ENCODE peak calls at places on chromosome 18, in nine cellular contexts. One of them, this sample, is unnamed.

GRCh38 chr18:64017870-64018269 is 48.0 kb downstream of the SERPINB8 start:
- DNase-seq in IMR-90: peak; percentile 13
- DNase-seq in GM12892: no peak
- DNase-seq in breast epithelium: no peak
- DNase-seq in NB4: peak; percentile 44
- DNase-seq in lower leg skin: no peak
- DNase-seq in transverse colon: no peak
- DNase-seq in endothelial cell of umbilical vein: peak; percentile 39
- DNase-seq in adrenal gland: no peak
- DNase-seq in this sample: peak; percentile 49

GRCh38 chr18:51614033-51614432 is 416.6 kb upstream of the MEX3C start:
- DNase-seq in IMR-90: no peak
- DNase-seq in GM12892: no peak
- DNase-seq in breast epithelium: peak; percentile 24
- DNase-seq in NB4: no peak
- DNase-seq in lower leg skin: no peak
- DNase-seq in transverse colon: no peak
- DNase-seq in endothelial cell of umbilical vein: no peak
- DNase-seq in adrenal gland: peak; percentile 87
- DNase-seq in this sample: no peak

GRCh38 chr18:51337406-51337805 is 139.9 kb upstream of the MEX3C start:
- DNase-seq in IMR-90: no peak
- DNase-seq in GM12892: no peak
- DNase-seq in breast epithelium: no peak
- DNase-seq in NB4: no peak
- DNase-seq in lower leg skin: no peak
- DNase-seq in transverse colon: no peak
- DNase-seq in endothelial cell of umbilical vein: no peak
- DNase-seq in adrenal gland: no peak
- DNase-seq in this sample: no peak

GRCh38 chr18:58128286-58129018 is 84.4 kb downstream of the NEDD4L start:
- DNase-seq in IMR-90: peak; percentile 57
- DNase-seq in GM12892: no peak
- DNase-seq in breast epithelium: no peak
- DNase-seq in NB4: no peak
- DNase-seq in lower leg skin: no peak
- DNase-seq in transverse colon: peak; percentile 42
- DNase-seq in endothelial cell of umbilical vein: no peak
- DNase-seq in adrenal gland: no peak
- DNase-seq in this sample: no peak

GRCh38 chr18:24818451-24818850 is 358.0 kb downstream of the HRH4 start:
- DNase-seq in IMR-90: no peak
- DNase-seq in GM12892: no peak
- DNase-seq in breast epithelium: no peak
- DNase-seq in NB4: no peak
- DNase-seq in lower leg skin: no peak
- DNase-seq in transverse colon: no peak
- DNase-seq in endothelial cell of umbilical vein: no peak
- DNase-seq in adrenal gland: no peak
- DNase-seq in this sample: no peak

GRCh38 chr18:4068552-4069158 is 386.5 kb downstream of the DLGAP1 start:
- DNase-seq in IMR-90: peak; percentile 56
- DNase-seq in GM12892: no peak
- DNase-seq in breast epithelium: no peak
- DNase-seq in NB4: peak; percentile 46
- DNase-seq in lower leg skin: peak; percentile 19
- DNase-seq in transverse colon: peak; percentile 13
- DNase-seq in endothelial cell of umbilical vein: peak; percentile 58
- DNase-seq in adrenal gland: peak; percentile 69
- DNase-seq in this sample: peak; percentile 41

GRCh38 chr18:1371724-1372123 is 467.1 kb downstream of the ADCYAP1 start:
- DNase-seq in IMR-90: no peak
- DNase-seq in GM12892: no peak
- DNase-seq in breast epithelium: no peak
- DNase-seq in NB4: no peak
- DNase-seq in lower leg skin: no peak
- DNase-seq in transverse colon: no peak
- DNase-seq in endothelial cell of umbilical vein: no peak
- DNase-seq in adrenal gland: no peak
- DNase-seq in this sample: no peak

GRCh38 chr18:73975266-73975665 is 172.4 kb downstream of the FBXO15 start:
- DNase-seq in IMR-90: peak; percentile 31
- DNase-seq in GM12892: no peak
- DNase-seq in breast epithelium: no peak
- DNase-seq in NB4: peak; percentile 35
- DNase-seq in lower leg skin: no peak
- DNase-seq in transverse colon: no peak
- DNase-seq in endothelial cell of umbilical vein: no peak
- DNase-seq in adrenal gland: no peak
- DNase-seq in this sample: no peak

GRCh38 chr18:24011095-24011917 is 3.2 kb upstream of the TTC39C start:
- DNase-seq in IMR-90: no peak
- DNase-seq in GM12892: no peak
- DNase-seq in breast epithelium: no peak
- DNase-seq in NB4: no peak
- DNase-seq in lower leg skin: no peak
- DNase-seq in transverse colon: no peak
- DNase-seq in endothelial cell of umbilical vein: no peak
- DNase-seq in adrenal gland: no peak
- DNase-seq in this sample: no peak

GRCh38 chr18:26227051-26227672 is 917 bp downstream of the TAF4B start:
- DNase-seq in IMR-90: no peak
- DNase-seq in GM12892: no peak
- DNase-seq in breast epithelium: no peak
- DNase-seq in NB4: no peak
- DNase-seq in lower leg skin: no peak
- DNase-seq in transverse colon: no peak
- DNase-seq in endothelial cell of umbilical vein: peak; percentile 4
- DNase-seq in adrenal gland: peak; percentile 52
- DNase-seq in this sample: no peak

GRCh38 chr18:54742654-54743053 is 85.6 kb upstream of the RAB27B start:
- DNase-seq in IMR-90: peak; percentile 99
- DNase-seq in GM12892: no peak
- DNase-seq in breast epithelium: peak; percentile 38
- DNase-seq in NB4: no peak
- DNase-seq in lower leg skin: peak; percentile 45
- DNase-seq in transverse colon: peak; percentile 21
- DNase-seq in endothelial cell of umbilical vein: peak; percentile 37
- DNase-seq in adrenal gland: peak; percentile 73
- DNase-seq in this sample: no peak

GRCh38 chr18:28109781-28110460 is 67.0 kb downstream of the CDH2 start:
- DNase-seq in IMR-90: no peak
- DNase-seq in GM12892: no peak
- DNase-seq in breast epithelium: no peak
- DNase-seq in NB4: no peak
- DNase-seq in lower leg skin: no peak
- DNase-seq in transverse colon: no peak
- DNase-seq in endothelial cell of umbilical vein: no peak
- DNase-seq in adrenal gland: no peak
- DNase-seq in this sample: no peak

GRCh38 chr18:55838322-55838721 is 250.3 kb upstream of the TCF4 start:
- DNase-seq in IMR-90: no peak
- DNase-seq in GM12892: no peak
- DNase-seq in breast epithelium: no peak
- DNase-seq in NB4: no peak
- DNase-seq in lower leg skin: no peak
- DNase-seq in transverse colon: no peak
- DNase-seq in endothelial cell of umbilical vein: no peak
- DNase-seq in adrenal gland: no peak
- DNase-seq in this sample: no peak

GRCh38 chr18:38751897-38752296 is 1186.3 kb upstream of the CELF4 start:
- DNase-seq in IMR-90: no peak
- DNase-seq in GM12892: no peak
- DNase-seq in breast epithelium: no peak
- DNase-seq in NB4: no peak
- DNase-seq in lower leg skin: peak; percentile 36
- DNase-seq in transverse colon: no peak
- DNase-seq in endothelial cell of umbilical vein: no peak
- DNase-seq in adrenal gland: peak; percentile 60
- DNase-seq in this sample: no peak

GRCh38 chr18:582465-582864 is 2.3 kb downstream of the CETN1 start:
- DNase-seq in IMR-90: no peak
- DNase-seq in GM12892: no peak
- DNase-seq in breast epithelium: peak; percentile 36
- DNase-seq in NB4: no peak
- DNase-seq in lower leg skin: no peak
- DNase-seq in transverse colon: no peak
- DNase-seq in endothelial cell of umbilical vein: no peak
- DNase-seq in adrenal gland: no peak
- DNase-seq in this sample: no peak

GRCh38 chr18:2913398-2914005 is 66.7 kb downstream of the EMILIN2 start:
- DNase-seq in IMR-90: no peak
- DNase-seq in GM12892: no peak
- DNase-seq in breast epithelium: no peak
- DNase-seq in NB4: no peak
- DNase-seq in lower leg skin: no peak
- DNase-seq in transverse colon: no peak
- DNase-seq in endothelial cell of umbilical vein: no peak
- DNase-seq in adrenal gland: peak; percentile 47
- DNase-seq in this sample: no peak

DNA sequence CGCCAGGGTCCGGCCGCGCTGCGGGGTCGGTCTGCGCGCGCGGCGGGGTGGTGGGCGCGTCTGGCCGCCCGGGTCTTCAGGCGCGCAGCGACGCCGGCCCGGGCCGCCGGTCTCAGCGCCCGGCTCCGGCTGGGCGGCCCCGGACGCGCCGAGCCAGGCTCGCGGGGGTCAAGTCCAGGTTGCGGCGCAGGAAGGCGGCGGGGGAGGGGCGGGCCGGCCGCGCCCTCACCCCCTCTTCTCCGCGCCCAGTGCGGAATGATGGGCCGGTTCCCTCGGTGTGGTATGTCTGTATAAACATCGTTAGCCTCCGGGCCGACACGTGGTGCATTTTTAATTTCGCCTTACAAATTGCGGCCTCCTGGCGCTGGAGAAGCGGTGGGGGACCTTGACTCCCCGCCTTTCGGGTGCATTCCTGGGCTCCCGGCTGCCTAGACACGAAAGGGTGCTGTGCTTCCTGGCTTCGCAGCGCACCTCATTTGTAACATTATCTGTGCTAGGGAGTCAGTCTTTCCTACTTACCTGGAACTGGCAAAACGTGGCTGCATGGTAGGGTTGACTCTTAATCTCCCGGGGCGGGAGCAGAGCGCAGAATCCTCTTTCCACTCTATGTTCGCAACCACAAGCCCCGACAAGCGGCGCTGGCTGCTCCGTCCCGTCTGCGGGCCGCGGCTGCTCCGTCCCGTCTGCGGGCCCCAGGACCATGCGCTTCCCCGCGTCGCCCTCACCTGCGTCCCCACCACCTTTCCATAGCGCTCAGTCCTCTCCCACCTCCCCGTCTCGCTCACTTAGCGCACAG is 69.0 kb downstream of the CTAGE1 start:
- DNase-seq in IMR-90: peak; percentile 42
- DNase-seq in GM12892: no peak
- DNase-seq in breast epithelium: peak; percentile 71
- DNase-seq in NB4: no peak
- DNase-seq in lower leg skin: no peak
- DNase-seq in transverse colon: peak; percentile 75
- DNase-seq in endothelial cell of umbilical vein: peak; percentile 56
- DNase-seq in adrenal gland: peak; percentile 90
- DNase-seq in this sample: no peak
- TF ChIP-seq POLR2A in IMR-90: no peak
- TF ChIP-seq POLR2A in GM12892: no peak
- TF ChIP-seq POLR2A in breast epithelium: no peak
- TF ChIP-seq POLR2A in NB4: no peak
- TF ChIP-seq POLR2A in lower leg skin: no peak
- TF ChIP-seq POLR2A in transverse colon: no peak
- TF ChIP-seq POLR2A in endothelial cell of umbilical vein: no peak
- TF ChIP-seq POLR2A in adrenal gland: peak; percentile 70
- TF ChIP-seq POLR2A in this sample: no peak

GRCh38 chr18:21306368-21306767 is 64.3 kb downstream of the GREB1L start:
- DNase-seq in IMR-90: no peak
- DNase-seq in GM12892: no peak
- DNase-seq in breast epithelium: no peak
- DNase-seq in NB4: no peak
- DNase-seq in lower leg skin: no peak
- DNase-seq in transverse colon: no peak
- DNase-seq in endothelial cell of umbilical vein: no peak
- DNase-seq in adrenal gland: no peak
- DNase-seq in this sample: no peak
- TF ChIP-seq POLR2A in IMR-90: no peak
- TF ChIP-seq POLR2A in GM12892: no peak
- TF ChIP-seq POLR2A in breast epithelium: no peak
- TF ChIP-seq POLR2A in NB4: no peak
- TF ChIP-seq POLR2A in lower leg skin: no peak
- TF ChIP-seq POLR2A in transverse colon: no peak
- TF ChIP-seq POLR2A in endothelial cell of umbilical vein: no peak
- TF ChIP-seq POLR2A in adrenal gland: no peak
- TF ChIP-seq POLR2A in this sample: no peak

GRCh38 chr18:13217466-13217961 is 1.0 kb upstream of the LDLRAD4 start:
- DNase-seq in IMR-90: peak; percentile 3
- DNase-seq in GM12892: no peak
- DNase-seq in breast epithelium: no peak
- DNase-seq in NB4: peak; percentile 43
- DNase-seq in lower leg skin: peak; percentile 32
- DNase-seq in transverse colon: peak; percentile 70
- DNase-seq in endothelial cell of umbilical vein: peak; percentile 47
- DNase-seq in adrenal gland: peak; percentile 83
- DNase-seq in this sample: peak; percentile 58
- TF ChIP-seq POLR2A in IMR-90: no peak
- TF ChIP-seq POLR2A in GM12892: no peak
- TF ChIP-seq POLR2A in breast epithelium: no peak
- TF ChIP-seq POLR2A in NB4: no peak
- TF ChIP-seq POLR2A in lower leg skin: no peak
- TF ChIP-seq POLR2A in transverse colon: no peak
- TF ChIP-seq POLR2A in endothelial cell of umbilical vein: no peak
- TF ChIP-seq POLR2A in adrenal gland: peak; percentile 59
- TF ChIP-seq POLR2A in this sample: no peak

GRCh38 chr18:44803019-44803650 is 122.4 kb downstream of the SETBP1 start:
- DNase-seq in IMR-90: peak; percentile 53
- DNase-seq in GM12892: no peak
- DNase-seq in breast epithelium: no peak
- DNase-seq in NB4: no peak
- DNase-seq in lower leg skin: peak; percentile 47
- DNase-seq in transverse colon: peak; percentile 86
- DNase-seq in endothelial cell of umbilical vein: no peak
- DNase-seq in adrenal gland: no peak
- DNase-seq in this sample: no peak
- TF ChIP-seq POLR2A in IMR-90: no peak
- TF ChIP-seq POLR2A in GM12892: no peak
- TF ChIP-seq POLR2A in breast epithelium: no peak
- TF ChIP-seq POLR2A in NB4: no peak
- TF ChIP-seq POLR2A in lower leg skin: no peak
- TF ChIP-seq POLR2A in transverse colon: peak; percentile 74
- TF ChIP-seq POLR2A in endothelial cell of umbilical vein: no peak
- TF ChIP-seq POLR2A in adrenal gland: no peak
- TF ChIP-seq POLR2A in this sample: no peak

This sample was measured in erythroblast.